ENCODE peak calls at places on chromosome 19, in four cellular contexts. A is stimulated activated CD4-positive, alpha-beta T cell treated with anti-CD3 and anti-CD28 coated beads, Interleukin-1b, Interleukin-23, amount 100 ng/mL, for 24 hours; J is fibroblast of gingiva; X is tibial nerve. V is an unnamed sample.

GRCh38 chr19:10209305-10209704 is 14.6 kb upstream of the DNMT1 start:
- DNase-seq in X (no peak), A (no peak), J (peak; percentile 70), V (no peak)

GRCh38 chr19:10975374-10976036 is 14.7 kb downstream of the SMARCA4 start:
- DNase-seq in A (no peak), J (peak; percentile 57), X (peak; percentile 48), V (no peak)

GRCh38 chr19:33275559-33275932 is 26.8 kb downstream of the CEBPA start:
- DNase-seq in A (no peak), J (no peak), X (no peak), V (no peak)

GRCh38 chr19:23285948-23286347 is 35.8 kb upstream of the ZNF724 start:
- DNase-seq in A (no peak), X (no peak), J (no peak), V (no peak)

GRCh38 chr19:17125052-17125727 is 49.6 kb downstream of the MYO9B start:
- DNase-seq in X (no peak), A (peak; percentile 10), J (peak; percentile 45), V (no peak)

GRCh38 chr19:13068064-13068807 is 34.4 kb downstream of the LYL1 start:
- DNase-seq in A (no peak), J (no peak), X (no peak), V (no peak)

GRCh38 chr19:29590278-29590677 is 15.8 kb upstream of the POP4 start:
- DNase-seq in X (no peak), J (no peak), A (no peak), V (no peak)

GRCh38 chr19:47253467-47253881 is 2.9 kb upstream of the CCDC9 start:
- DNase-seq in A (no peak), X (no peak), J (peak; percentile 75), V (no peak)

GRCh38 chr19:23509686-23510450 is 114.6 kb upstream of the ZNF91 start:
- DNase-seq in A (no peak), J (no peak), X (no peak), V (no peak)

GRCh38 chr19:40217921-40218890 is at the start of gene TTC9B:
- DNase-seq in A (no peak), X (no peak), J (no peak), V (peak; percentile 44)

GRCh38 chr19:13207237-13208130 is 57.3 kb downstream of the IER2 start:
- DNase-seq in J (peak; percentile 68), X (no peak), A (no peak), V (no peak)

GRCh38 chr19:47481460-47482052 is 2.5 kb downstream of the KPTN start:
- DNase-seq in A (no peak), J (no peak), X (no peak), V (no peak)

GRCh38 chr19:15532779-15533521 is 24.6 kb downstream of the CYP4F22 start:
- DNase-seq in A (no peak), J (no peak), X (no peak), V (no peak)

GRCh38 chr19:1252818-1253513 is 4.6 kb downstream of the MIDN start:
- DNase-seq in J (peak; percentile 100), A (no peak), X (peak; percentile 87), V (peak; percentile 83)

GRCh38 chr19:34580408-34580807 is 96.6 kb downstream of the SCGB2B2 start:
- DNase-seq in X (no peak), J (no peak), A (no peak), V (no peak)

GRCh38 chr19:42423462-42424344 is 3.5 kb downstream of the LIPE start:
- DNase-seq in A (peak; percentile 91), X (peak; percentile 78), J (peak; percentile 91), V (peak; percentile 90)

GRCh38 chr19:6734096-6734696 is 3.2 kb downstream of the GPR108 start:
- DNase-seq in A (no peak), J (no peak), X (no peak), V (no peak)

GRCh38 chr19:17942181-17942580 is 9.4 kb downstream of the CCDC124 start:
- DNase-seq in X (no peak), J (no peak), A (no peak), V (no peak)

GRCh38 chr19:23804676-23805075 is 46.0 kb upstream of the ZNF681 start:
- DNase-seq in J (no peak), X (no peak), A (no peak), V (no peak)

GRCh38 chr19:8413593-8413923 is 453 bp downstream of the MARCHF2 start:
- DNase-seq in J (no peak), A (no peak), X (no peak), V (no peak)

GRCh38 chr19:43774103-43774939 is 6.5 kb downstream of the KCNN4 start:
- DNase-seq in J (peak; percentile 40), X (peak; percentile 27), A (no peak), V (peak; percentile 87)

GRCh38 chr19:19550454-19550842 is 12.4 kb downstream of the CILP2 start:
- DNase-seq in J (no peak), A (no peak), X (no peak), V (peak; percentile 10)

GRCh38 chr19:10007811-10008211 is 2.5 kb downstream of the COL5A3 start:
- DNase-seq in A (no peak), X (peak; percentile 15), J (peak; percentile 46), V (no peak)

GRCh38 chr19:6062961-6063575 is 47.2 kb downstream of the RFX2 start:
- DNase-seq in J (no peak), A (no peak), X (no peak), V (no peak)

GRCh38 chr19:42095142-42095813 is 19.3 kb downstream of the ZNF574 start:
- DNase-seq in J (no peak), X (no peak), A (no peak), V (no peak)

GRCh38 chr19:46972301-46972700 is 47.3 kb upstream of the NPAS1 start:
- DNase-seq in A (no peak), J (peak; percentile 78), X (no peak), V (no peak)